ENCODE peak calls at places on chromosomes 4 and X, in six cellular contexts. S, Y, C, D, R and M are unnamed samples.

GRCh38 chr4:2753444-2753843 is 2.7 kb downstream of the TNIP2 start:
- DNase-seq in R (peak; percentile 23), Y (no peak), D (no peak), C (no peak), S (no peak), M (peak; percentile 39)

GRCh38 chr4:87975466-87975865 is at the start of gene SPP1:
- DNase-seq in Y (no peak), S (peak; percentile 50), D (no peak), C (no peak), R (peak; percentile 43), M (no peak)

GRCh38 chr4:39054497-39054896 is 7.5 kb upstream of the KLHL5 start:
- DNase-seq in D (no peak), R (no peak), S (no peak), C (no peak), Y (no peak), M (no peak)

GRCh38 chr4:176099314-176099713 is 33.7 kb downstream of the WDR17 start:
- DNase-seq in S (no peak), R (no peak), Y (no peak), C (no peak), D (no peak), M (peak; percentile 6)

GRCh38 chr4:148273501-148273986 is 168.7 kb downstream of the NR3C2 start:
- DNase-seq in R (peak; percentile 16), D (no peak), Y (no peak), C (no peak), S (no peak), M (no peak)

GRCh38 chr4:68874507-68874906 is 58.7 kb downstream of the UGT2B10 start:
- DNase-seq in D (no peak), S (no peak), Y (no peak), R (no peak), C (no peak), M (no peak)

GRCh38 chr4:183919173-183919572 is 14.1 kb downstream of the STOX2 start:
- DNase-seq in D (no peak), S (no peak), R (peak; percentile 77), Y (no peak), C (no peak), M (no peak)

GRCh38 chr4:138367942-138368341 is 125.8 kb upstream of the SLC7A11 start:
- DNase-seq in R (no peak), D (no peak), Y (no peak), C (no peak), S (no peak), M (no peak)

GRCh38 chrX:67635424-67635823 is 91.6 kb downstream of the AR start:
- DNase-seq in C (no peak), R (no peak), Y (no peak), S (no peak), D (no peak), M (no peak)

GRCh38 chrX:119573222-119573621 is 1.1 kb upstream of the UBE2A start:
- DNase-seq in S (no peak), D (peak; percentile 21), C (no peak), Y (no peak), R (no peak), M (no peak)

GRCh38 chr4:141807073-141807472 is 170.7 kb downstream of the IL15 start:
- DNase-seq in S (no peak), D (no peak), R (no peak), C (no peak), Y (no peak), M (no peak)

GRCh38 chr4:81493895-81494490 is 22.3 kb upstream of the RASGEF1B start:
- DNase-seq in R (no peak), C (no peak), S (no peak), Y (no peak), D (no peak), M (no peak)

GRCh38 chrX:103805860-103806259 is 26.2 kb downstream of the RAB9B start:
- DNase-seq in R (no peak), Y (no peak), S (no peak), C (no peak), D (no peak), M (no peak)

GRCh38 chrX:133994576-133994975 is 9.2 kb upstream of the GPC3 start:
- DNase-seq in D (no peak), S (no peak), C (no peak), R (no peak), Y (no peak), M (no peak)

GRCh38 chrX:105820247-105820646 is 2.1 kb upstream of the NRK start:
- DNase-seq in C (no peak), R (no peak), D (no peak), Y (no peak), S (no peak), M (no peak)

GRCh38 chrX:45126158-45126557 is 74.5 kb downstream of the DIPK2B start:
- DNase-seq in D (no peak), C (no peak), Y (no peak), R (no peak), S (no peak), M (no peak)

GRCh38 chr4:104351696-104352095 is 143.0 kb downstream of the CXXC4 start:
- DNase-seq in S (no peak), R (no peak), D (no peak), Y (no peak), C (no peak), M (no peak)

GRCh38 chr4:183288955-183289354 is 31.1 kb downstream of the CLDN22 start:
- DNase-seq in D (no peak), Y (no peak), C (no peak), R (no peak), S (no peak), M (no peak)

GRCh38 chr4:169159614-169160013 is 111.1 kb downstream of the SH3RF1 start:
- DNase-seq in R (no peak), Y (no peak), C (no peak), S (no peak), D (no peak), M (no peak)

GRCh38 chr4:142043509-142043908 is 407.1 kb downstream of the IL15 start:
- DNase-seq in Y (no peak), S (no peak), C (no peak), D (no peak), R (no peak), M (no peak)

GRCh38 chr4:42296196-42296595 is 101.1 kb upstream of the SHISA3 start:
- DNase-seq in S (no peak), R (no peak), C (no peak), D (no peak), Y (no peak), M (no peak)

GRCh38 chr4:7581477-7581876 is 146.7 kb upstream of the PSAPL1 start:
- DNase-seq in C (no peak), R (no peak), S (peak; percentile 17), D (peak; percentile 48), Y (no peak), M (peak; percentile 29)

GRCh38 chr4:30720656-30721352 is 635 bp downstream of the PCDH7 start:
- DNase-seq in Y (no peak), D (no peak), S (no peak), C (no peak), R (peak; percentile 55), M (no peak)

GRCh38 chrX:1378306-1378758 is 13.6 kb downstream of the SLC25A6 start:
- DNase-seq in R (peak; percentile 39), Y (no peak), C (no peak), D (no peak), S (no peak), M (no peak)

DNA sequence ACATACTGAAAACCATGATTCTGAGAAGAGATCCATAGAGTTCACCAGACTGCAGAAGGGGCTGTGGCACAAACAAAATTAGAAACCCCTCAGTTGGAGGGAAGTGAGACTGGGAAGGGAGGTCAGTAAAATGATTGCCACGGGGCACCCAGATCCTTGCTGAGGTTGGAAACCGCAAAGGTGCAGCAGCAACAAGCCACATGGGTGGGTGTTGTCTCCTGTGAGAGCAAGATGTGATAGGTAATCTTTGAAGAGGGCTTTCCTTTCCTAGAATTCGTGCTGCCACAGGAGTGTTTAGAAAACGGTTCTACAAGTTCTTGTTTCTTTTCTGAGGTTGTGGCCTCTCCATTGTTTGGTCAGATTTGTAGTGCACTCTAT is 85.5 kb downstream of the NFKB1 start:
- DNase-seq in S (no peak), Y (no peak), D (no peak), C (peak; percentile 36), R (no peak), M (no peak)
- TF ChIP-seq JUND in S (no peak), Y (no peak), D (no peak), C (no peak), R (no peak), M (no peak)

GRCh38 chr4:85928775-85929585 is 430.9 kb downstream of the MAPK10 start:
- DNase-seq in S (no peak), D (no peak), R (no peak), C (peak; percentile 12), Y (no peak), M (no peak)

GRCh38 chr4:85925071-85925470 is 434.8 kb downstream of the MAPK10 start:
- DNase-seq in C (no peak), D (no peak), R (no peak), Y (no peak), S (no peak), M (no peak)

GRCh38 chr4:85933306-85933640 is 426.6 kb downstream of the MAPK10 start:
- DNase-seq in C (no peak), R (no peak), D (no peak), Y (no peak), S (no peak), M (no peak)

GRCh38 chr4:85932371-85933305 is 427.2 kb downstream of the MAPK10 start:
- DNase-seq in R (no peak), C (no peak), S (no peak), D (no peak), Y (no peak), M (no peak)

GRCh38 chr4:85929926-85930325 is 429.9 kb downstream of the MAPK10 start:
- DNase-seq in C (no peak), R (no peak), S (no peak), Y (no peak), D (no peak), M (peak; percentile 19)
- TF ChIP-seq JUND in C (no peak), R (no peak), S (no peak), Y (no peak), D (no peak), M (no peak)

DNA sequence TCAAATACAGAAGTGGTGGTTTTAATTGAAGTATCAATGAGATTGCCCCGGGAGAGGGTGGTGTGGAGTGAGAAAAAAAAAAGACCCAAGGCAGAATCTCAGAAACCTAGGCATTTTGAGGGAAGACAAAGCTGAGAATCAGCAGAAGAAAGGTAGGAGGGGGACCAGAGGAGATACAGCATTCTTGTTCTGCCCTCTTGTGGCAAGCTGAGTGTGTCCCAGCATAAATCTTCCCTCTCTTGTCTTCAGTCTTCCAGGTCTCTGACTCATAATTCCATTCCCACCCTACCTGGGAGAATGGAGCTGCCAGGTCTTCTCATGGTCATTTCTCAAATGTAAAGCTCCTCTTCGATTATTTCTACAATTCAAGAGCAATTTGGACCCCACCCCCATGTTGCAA is 32.7 kb upstream of the MAGED1 start:
- DNase-seq in D (peak; percentile 27), S (no peak), Y (peak; percentile 18), C (no peak), R (peak; percentile 30), M (peak; percentile 48)
- TF ChIP-seq JUND in D (no peak), S (no peak), Y (no peak), C (no peak), R (no peak), M (no peak)

DNA sequence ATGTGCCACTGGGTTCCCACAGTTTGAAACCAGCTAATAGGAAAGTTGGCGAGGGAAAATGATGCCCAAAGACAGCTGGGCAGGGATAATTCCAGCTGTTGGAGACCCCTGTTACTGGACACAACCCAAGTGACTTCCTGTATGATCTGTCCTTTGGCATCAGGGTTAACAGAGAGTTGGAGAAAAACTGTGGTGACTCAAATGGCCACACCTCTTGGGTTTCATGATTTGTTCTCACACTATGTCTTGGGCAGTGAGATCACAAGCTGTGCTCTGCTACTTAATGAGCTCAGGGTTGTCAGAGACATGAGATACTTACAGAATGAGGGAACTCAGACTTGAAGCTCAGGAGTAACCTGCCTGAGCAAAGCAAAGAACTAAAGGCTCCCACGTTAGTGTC is 3.9 kb downstream of the FGF16 start:
- DNase-seq in Y (no peak), D (no peak), C (no peak), R (no peak), S (no peak), M (no peak)
- TF ChIP-seq JUND in Y (no peak), D (no peak), C (no peak), R (no peak), S (no peak), M (no peak)